ENCODE peak calls at places on chromosomes 16 and 17, in nine cellular contexts. I is astrocyte of the spinal cord, N is uterus, X is PC-9, H is gastrocnemius medialis, L is BJ, D is brain microvascular endothelial cell, U is AG10803, T is GM23248. W is an unnamed sample.

GRCh38 chr17:58083491-58084316 is 485 bp downstream of the DYNLL2 start:
- DNase-seq in N (peak), H (peak), D (peak), T (peak), U (peak), L (no peak), I (peak), X (peak), W (peak)

GRCh38 chr17:28818705-28819295 is 23.8 kb downstream of the FAM222B start:
- DNase-seq in N (no peak), L (no peak), I (no peak), D (no peak), T (no peak), U (no peak), X (no peak), H (no peak), W (no peak)

GRCh38 chr16:88914750-88915368 is 48.4 kb upstream of the PABPN1L start:
- DNase-seq in L (peak), D (no peak), U (peak), X (no peak), I (no peak), N (no peak), H (no peak), T (peak), W (no peak)

GRCh38 chr16:598823-599739 is 9.2 kb downstream of the RAB40C start:
- DNase-seq in H (no peak), U (no peak), L (no peak), I (no peak), N (no peak), X (no peak), D (no peak), T (no peak), W (no peak)

GRCh38 chr17:76515291-76515949 is 14.2 kb upstream of the RHBDF2 start:
- DNase-seq in U (peak), L (peak), D (peak), T (peak), H (peak), N (peak), I (peak), X (no peak), W (peak)

GRCh38 chr16:4685292-4685691 is 8.1 kb upstream of the NUDT16L1 start:
- DNase-seq in U (no peak), T (no peak), N (no peak), D (no peak), H (peak), X (no peak), L (no peak), I (no peak), W (no peak)

GRCh38 chr17:57480438-57481196 is 224.3 kb downstream of the MSI2 start:
- DNase-seq in T (peak), H (peak), I (peak), D (peak), X (peak), U (peak), L (no peak), N (peak), W (no peak)

GRCh38 chr16:75195811-75196790 is 10.9 kb downstream of the CTRB2 start:
- DNase-seq in N (peak), T (no peak), L (no peak), X (no peak), U (no peak), H (no peak), I (no peak), D (no peak), W (no peak)

GRCh38 chr17:75829747-75830146 is 14.5 kb downstream of the UNC13D start:
- DNase-seq in N (no peak), D (no peak), L (no peak), H (no peak), U (no peak), T (no peak), I (no peak), X (no peak), W (no peak)

GRCh38 chr17:3039748-3040147 is 23.7 kb downstream of the OR1D5 start:
- DNase-seq in N (no peak), T (no peak), H (no peak), X (no peak), U (no peak), I (no peak), D (no peak), L (no peak), W (no peak)

GRCh38 chr17:68172461-68172954 is 75.3 kb upstream of the AMZ2 start:
- DNase-seq in T (peak), I (peak), D (peak), U (peak), L (no peak), N (peak), H (peak), X (peak), W (peak)

GRCh38 chr16:11139624-11140375 is 116.2 kb downstream of the SOCS1 start:
- DNase-seq in L (no peak), T (no peak), N (no peak), U (no peak), X (no peak), H (no peak), I (peak), D (no peak), W (no peak)

GRCh38 chr17:2433696-2434095 is 32.8 kb upstream of the MNT start:
- DNase-seq in L (no peak), U (no peak), X (no peak), T (peak), H (no peak), D (peak), N (no peak), I (peak), W (no peak)

GRCh38 chr17:10197721-10198508 is 491 bp downstream of the GAS7 start:
- DNase-seq in I (no peak), X (no peak), T (peak), D (no peak), U (no peak), L (no peak), N (no peak), H (no peak), W (peak)

GRCh38 chr17:82593590-82594087 is 54.6 kb downstream of the WDR45B start:
- DNase-seq in X (no peak), D (no peak), N (no peak), U (no peak), I (no peak), L (no peak), T (peak), H (no peak), W (no peak)

GRCh38 chr17:7988750-7989178 is 13.7 kb upstream of the GUCY2D start:
- DNase-seq in H (no peak), X (peak), I (peak), U (peak), L (no peak), N (no peak), D (peak), T (peak), W (no peak)

GRCh38 chr17:18041776-18042175 is 2.6 kb downstream of the GID4 start:
- DNase-seq in H (no peak), N (no peak), U (peak), I (peak), X (peak), D (no peak), L (peak), T (peak), W (no peak)

GRCh38 chr16:82331974-82332750 is 162.1 kb upstream of the MPHOSPH6 start:
- DNase-seq in L (no peak), N (no peak), X (no peak), H (no peak), U (no peak), T (no peak), I (no peak), D (no peak), W (no peak)

GRCh38 chr16:22297871-22298733 is 893 bp downstream of the POLR3E start:
- DNase-seq in D (peak), U (peak), L (peak), I (peak), N (peak), H (peak), X (peak), T (peak), W (no peak)

GRCh38 chr16:83706394-83706793 is 101.4 kb upstream of the HSBP1 start:
- DNase-seq in T (peak), D (peak), I (no peak), L (no peak), X (no peak), U (peak), N (no peak), H (no peak), W (no peak)

GRCh38 chr16:81548901-81549546 is 104.4 kb downstream of the CMIP start:
- DNase-seq in D (no peak), L (no peak), X (no peak), H (no peak), T (no peak), I (no peak), U (no peak), N (no peak), W (peak)

GRCh38 chr16:63998-64913 is 8.2 kb downstream of the RHBDF1 start:
- DNase-seq in N (no peak), X (no peak), L (no peak), T (no peak), U (no peak), H (peak), D (no peak), I (no peak), W (peak)

GRCh38 chr17:78573955-78574354 is 3.2 kb downstream of the DNAH17 start:
- DNase-seq in X (no peak), L (no peak), D (no peak), U (no peak), I (no peak), H (no peak), N (no peak), T (no peak), W (peak)

GRCh38 chr17:62627219-62627903 is at the start of gene MRC2:
- DNase-seq in T (peak), D (peak), H (peak), N (peak), I (peak), L (no peak), U (peak), X (peak), W (peak)

GRCh38 chr16:47156816-47157215 is 13.1 kb upstream of the NETO2 start:
- DNase-seq in X (no peak), D (no peak), H (no peak), T (no peak), N (no peak), I (no peak), U (no peak), L (no peak), W (no peak)

GRCh38 chr16:48435319-48435682 is 50.1 kb upstream of the SIAH1 start:
- DNase-seq in N (no peak), U (no peak), I (no peak), H (no peak), D (no peak), L (no peak), T (no peak), X (no peak), W (no peak)
- H3K4me3 ChIP-seq in N (no peak), U (no peak), I (no peak), H (no peak), D (no peak), L (no peak), T (no peak), X (no peak), W (no peak)

GRCh38 chr17:30921544-30922196 is at the start of gene ADAP2:
- DNase-seq in N (peak), H (peak), I (no peak), L (no peak), D (no peak), U (no peak), X (peak), T (peak), W (peak)
- H3K4me3 ChIP-seq in N (peak), H (peak), I (peak), L (peak), D (peak), U (no peak), X (peak), T (peak), W (peak)

DNA sequence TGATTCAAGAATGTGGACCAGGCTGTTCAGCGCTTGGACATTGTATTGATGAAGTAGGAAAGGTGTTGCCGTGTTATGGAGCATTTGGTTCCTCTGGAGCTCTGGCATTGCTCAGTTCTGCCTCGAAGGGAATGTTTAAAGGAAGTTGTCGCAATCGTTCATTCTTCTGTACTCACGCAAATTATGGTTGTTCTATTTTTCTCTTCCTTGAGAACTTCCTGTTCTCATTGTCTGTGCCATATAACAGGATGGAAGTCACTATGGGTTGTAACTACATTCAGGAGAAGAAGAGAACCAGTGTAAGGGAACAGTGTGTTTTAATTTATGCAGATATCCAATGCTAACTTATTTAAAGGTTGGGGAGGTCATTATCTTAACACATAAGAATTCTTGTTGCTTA is 13.0 kb downstream of the PCTP start:
- DNase-seq in U (no peak), T (no peak), L (no peak), D (no peak), X (no peak), H (no peak), N (no peak), I (no peak), W (no peak)
- H3K4me3 ChIP-seq in U (no peak), T (no peak), L (no peak), D (no peak), X (no peak), H (no peak), N (no peak), I (no peak), W (no peak)

GRCh38 chr17:80668375-80669149 is 123.9 kb downstream of the RPTOR start:
- DNase-seq in L (no peak), U (no peak), T (no peak), N (no peak), H (no peak), X (no peak), I (no peak), D (no peak), W (no peak)

GRCh38 chr17:80666867-80667266 is 122.2 kb downstream of the RPTOR start:
- DNase-seq in X (no peak), U (no peak), N (no peak), D (no peak), H (no peak), L (no peak), T (no peak), I (no peak), W (no peak)

GRCh38 chr17:80664217-80664780 is 119.7 kb downstream of the RPTOR start:
- DNase-seq in N (no peak), D (no peak), H (no peak), I (no peak), X (no peak), L (no peak), U (no peak), T (peak), W (no peak)

GRCh38 chr17:80665792-80666191 is 121.2 kb downstream of the RPTOR start:
- DNase-seq in I (no peak), X (no peak), N (no peak), T (no peak), D (no peak), L (no peak), U (no peak), H (no peak), W (no peak)

GRCh38 chr17:80667462-80668277 is 123.0 kb downstream of the RPTOR start:
- DNase-seq in X (no peak), U (no peak), D (no peak), L (no peak), I (no peak), T (no peak), N (no peak), H (no peak), W (no peak)
- H3K4me3 ChIP-seq in X (no peak), U (no peak), D (no peak), L (no peak), I (no peak), T (no peak), N (no peak), H (no peak), W (no peak)

GRCh38 chr17:41527076-41528023 is 758 bp downstream of the KRT19 start:
- DNase-seq in T (peak), D (no peak), L (no peak), I (no peak), X (peak), N (peak), H (no peak), U (no peak), W (no peak)
- H3K4me3 ChIP-seq in T (peak), D (peak), L (peak), I (peak), X (peak), N (peak), H (peak), U (peak), W (no peak)

GRCh38 chr16:86501989-86502855 is 8.1 kb upstream of the FOXF1 start:
- DNase-seq in L (no peak), H (no peak), N (no peak), U (no peak), I (no peak), X (no peak), D (no peak), T (no peak), W (no peak)
- H3K4me3 ChIP-seq in L (no peak), H (no peak), N (no peak), U (no peak), I (no peak), X (no peak), D (no peak), T (no peak), W (no peak)

GRCh38 chr17:79802736-79803420 is 6.0 kb upstream of the CBX8 start:
- DNase-seq in T (no peak), X (no peak), N (no peak), L (no peak), D (no peak), H (no peak), U (no peak), I (no peak), W (no peak)
- H3K4me3 ChIP-seq in T (no peak), X (no peak), N (no peak), L (no peak), D (no peak), H (no peak), U (no peak), I (no peak), W (no peak)

GRCh38 chr16:30356401-30357084 is 1.4 kb upstream of the CD2BP2 start:
- DNase-seq in L (no peak), I (no peak), H (no peak), N (no peak), U (peak), D (no peak), T (peak), X (peak), W (peak)
- H3K4me3 ChIP-seq in L (no peak), I (no peak), H (peak), N (no peak), U (peak), D (no peak), T (no peak), X (peak), W (no peak)

GRCh38 chr16:66367968-66368891 is 1.7 kb downstream of the CDH5 start:
- DNase-seq in D (no peak), H (no peak), X (no peak), U (no peak), N (no peak), I (no peak), T (no peak), L (no peak), W (peak)
- H3K4me3 ChIP-seq in D (no peak), H (peak), X (no peak), U (no peak), N (no peak), I (no peak), T (no peak), L (no peak), W (no peak)

GRCh38 chr16:16868727-16869126 is 489.8 kb downstream of the NPIPA7 start:
- DNase-seq in L (no peak), H (no peak), T (no peak), D (no peak), I (no peak), N (no peak), X (no peak), U (no peak), W (no peak)
- H3K4me3 ChIP-seq in L (no peak), H (no peak), T (no peak), D (no peak), I (no peak), N (no peak), X (no peak), U (no peak), W (no peak)